ENCODE peak calls at places on chromosomes 11 and 22, in six cellular contexts. K, T, P, I, N and C are unnamed samples.

GRCh38 chr22:18997306-18997924 is 61.3 kb upstream of the PRODH start:
- DNase-seq in K (no peak), T (no peak), P (peak), I (no peak), N (no peak), C (no peak)

GRCh38 chr11:115279831-115280761 is 224.1 kb downstream of the CADM1 start:
- DNase-seq in K (no peak), T (no peak), P (no peak), I (no peak), N (no peak), C (no peak)

GRCh38 chr11:62709262-62710000 is 2.0 kb downstream of the GNG3 start:
- DNase-seq in K (peak), T (peak), P (peak), I (peak), N (peak), C (peak)

GRCh38 chr11:62839050-62840015 is at the start of gene WDR74:
- DNase-seq in K (peak), T (peak), P (peak), I (peak), N (peak), C (peak)

GRCh38 chr22:33465554-33465953 is 407.4 kb upstream of the SYN3 start:
- DNase-seq in K (peak), T (no peak), P (no peak), I (no peak), N (no peak), C (no peak)

GRCh38 chr11:79439893-79440450 is 858 bp downstream of the TENM4 start:
- DNase-seq in K (peak), T (peak), P (peak), I (no peak), N (peak), C (no peak)

GRCh38 chr11:4495487-4495886 is 13.0 kb downstream of the OR52K1 start:
- DNase-seq in K (no peak), T (no peak), P (no peak), I (no peak), N (no peak), C (no peak)

GRCh38 chr11:88106685-88107084 is 68.6 kb downstream of the RAB38 start:
- DNase-seq in K (no peak), T (no peak), P (no peak), I (no peak), N (no peak), C (no peak)

GRCh38 chr11:12692238-12693074 is 18.2 kb downstream of the TEAD1 start:
- DNase-seq in K (peak), T (peak), P (peak), I (no peak), N (no peak), C (no peak)

GRCh38 chr11:23403210-23404185 is 543.2 kb upstream of the CCDC179 start:
- DNase-seq in K (no peak), T (no peak), P (peak), I (no peak), N (no peak), C (no peak)

GRCh38 chr22:20957118-20957690 is 9.9 kb upstream of the AIFM3 start:
- DNase-seq in K (no peak), T (peak), P (no peak), I (no peak), N (no peak), C (no peak)

GRCh38 chr22:38725900-38726655 is 20.3 kb downstream of the GTPBP1 start:
- DNase-seq in K (no peak), T (no peak), P (peak), I (no peak), N (no peak), C (no peak)

GRCh38 chr11:73139476-73140198 is 2.5 kb downstream of the FCHSD2 start:
- DNase-seq in K (no peak), T (no peak), P (no peak), I (no peak), N (no peak), C (no peak)

GRCh38 chr11:122213111-122213510 is 97.1 kb upstream of the BLID start:
- DNase-seq in K (peak), T (no peak), P (no peak), I (no peak), N (no peak), C (no peak)

GRCh38 chr11:120956710-120957500 is 67.0 kb upstream of the TBCEL start:
- DNase-seq in K (no peak), T (no peak), P (no peak), I (no peak), N (no peak), C (no peak)

GRCh38 chr11:19245351-19245750 is 4.6 kb upstream of the E2F8 start:
- DNase-seq in K (no peak), T (no peak), P (no peak), I (no peak), N (no peak), C (no peak)

GRCh38 chr11:26947379-26947844 is 46.5 kb upstream of the FIBIN start:
- DNase-seq in K (no peak), T (no peak), P (no peak), I (no peak), N (no peak), C (no peak)

GRCh38 chr22:35397095-35397904 is 2.6 kb upstream of the MCM5 start:
- DNase-seq in K (no peak), T (no peak), P (no peak), I (no peak), N (no peak), C (no peak)

GRCh38 chr11:113412675-113413074 is 25.1 kb downstream of the ANKK1 start:
- DNase-seq in K (no peak), T (no peak), P (peak), I (no peak), N (no peak), C (no peak)

GRCh38 chr22:22195265-22196017 is 49.1 kb upstream of the VPREB1 start:
- DNase-seq in K (peak), T (peak), P (no peak), I (peak), N (peak), C (peak)

GRCh38 chr11:36394056-36394455 is 98.0 kb downstream of the PRR5L start:
- DNase-seq in K (no peak), T (no peak), P (no peak), I (no peak), N (no peak), C (no peak)

GRCh38 chr11:69546735-69547370 is 65.4 kb downstream of the LINC01488 start:
- DNase-seq in K (no peak), T (no peak), P (peak), I (no peak), N (no peak), C (no peak)

GRCh38 chr22:20405291-20405930 is 11.5 kb downstream of the ZNF74 start:
- DNase-seq in K (no peak), T (no peak), P (peak), I (no peak), N (no peak), C (no peak)

GRCh38 chr11:64069401-64070300 is 33.9 kb downstream of the FLRT1 start:
- DNase-seq in K (no peak), T (no peak), P (no peak), I (no peak), N (no peak), C (no peak)

GRCh38 chr22:45460288-45461109 is 42.2 kb upstream of the FBLN1 start:
- DNase-seq in K (no peak), T (no peak), P (no peak), I (no peak), N (no peak), C (no peak)

GRCh38 chr22:39273950-39274887 is 29.4 kb upstream of the PDGFB start:
- DNase-seq in K (no peak), T (no peak), P (no peak), I (no peak), N (no peak), C (no peak)

GRCh38 chr11:73949246-73949645 is 1.6 kb upstream of the DNAJB13 start:
- DNase-seq in K (no peak), T (no peak), P (no peak), I (no peak), N (no peak), C (no peak)

GRCh38 chr11:2540521-2541320 is 95.9 kb downstream of the KCNQ1 start:
- DNase-seq in K (no peak), T (no peak), P (peak), I (no peak), N (no peak), C (no peak)

GRCh38 chr22:45686004-45686403 is 14.4 kb downstream of the ATXN10 start:
- DNase-seq in K (no peak), T (no peak), P (no peak), I (no peak), N (no peak), C (no peak)

GRCh38 chr11:6404341-6405038 is 14.2 kb downstream of the SMPD1 start:
- DNase-seq in K (peak), T (peak), P (no peak), I (no peak), N (no peak), C (peak)

GRCh38 chr11:128963744-128964340 is 21.2 kb upstream of the TP53AIP1 start:
- DNase-seq in K (peak), T (peak), P (no peak), I (no peak), N (no peak), C (no peak)

GRCh38 chr11:83257638-83258229 is 28.4 kb downstream of the CCDC90B start:
- DNase-seq in K (no peak), T (no peak), P (no peak), I (no peak), N (no peak), C (no peak)

GRCh38 chr22:20810645-20811044 is 36.7 kb downstream of the SERPIND1 start:
- DNase-seq in K (no peak), T (no peak), P (no peak), I (no peak), N (no peak), C (no peak)

GRCh38 chr22:23404689-23405365 is 175.3 kb downstream of the IGLL1 start:
- DNase-seq in K (no peak), T (peak), P (peak), I (no peak), N (no peak), C (no peak)

GRCh38 chr22:43152355-43153071 is 1.2 kb downstream of the TSPO start:
- DNase-seq in K (peak), T (no peak), P (peak), I (peak), N (no peak), C (peak)

GRCh38 chr11:105144887-105145286 is 5.3 kb upstream of the CARD18 start:
- DNase-seq in K (no peak), T (no peak), P (no peak), I (no peak), N (no peak), C (no peak)

GRCh38 chr11:72217856-72218745 is 1.5 kb downstream of the FOLR2 start:
- DNase-seq in K (peak), T (no peak), P (no peak), I (no peak), N (no peak), C (no peak)

GRCh38 chr11:12087075-12087775 is 23.2 kb upstream of the MICAL2 start:
- DNase-seq in K (no peak), T (no peak), P (peak), I (peak), N (no peak), C (peak)

GRCh38 chr11:33062137-33062536 is 22.8 kb downstream of the TCP11L1 start:
- DNase-seq in K (no peak), T (no peak), P (no peak), I (no peak), N (no peak), C (no peak)